ENCODE peak calls at places on chromosomes 5 and 9, in four cellular contexts. H is HFFc6; E is sigmoid colon; B is CD4-positive, alpha-beta T cell. F is an unnamed sample.

GRCh38 chr9:136665111-136665703 is 2.5 kb downstream of the EGFL7 start:
- DNase-seq in H (no peak), E (no peak), B (no peak), F (peak)

GRCh38 chr9:70340572-70340971 is 73.9 kb downstream of the KLF9 start:
- DNase-seq in H (peak), E (no peak), B (no peak), F (no peak)

GRCh38 chr5:129096382-129096991 is 1.9 kb downstream of the ISOC1 start:
- DNase-seq in H (no peak), E (no peak), B (no peak), F (no peak)

GRCh38 chr5:155728146-155728856 is 598.7 kb upstream of the SGCD start:
- DNase-seq in H (no peak), E (peak), B (no peak), F (peak)

GRCh38 chr9:113695901-113696300 is 180.2 kb upstream of the ZNF618 start:
- DNase-seq in H (peak), E (no peak), B (no peak), F (no peak)

GRCh38 chr5:84058561-84058960 is 326.1 kb downstream of the EDIL3 start:
- DNase-seq in H (no peak), E (no peak), B (no peak), F (no peak)

GRCh38 chr9:88661759-88662158 is 126.8 kb downstream of the NXNL2 start:
- DNase-seq in H (peak), E (no peak), B (no peak), F (no peak)

GRCh38 chr5:27217160-27217956 is 179.0 kb upstream of the CDH9 start:
- DNase-seq in H (no peak), E (no peak), B (no peak), F (no peak)

GRCh38 chr5:39759696-39760095 is 334.9 kb upstream of the DAB2 start:
- DNase-seq in H (no peak), E (no peak), B (no peak), F (no peak)

GRCh38 chr9:131800366-131800765 is 60.5 kb upstream of the RAPGEF1 start:
- DNase-seq in H (no peak), E (no peak), B (no peak), F (no peak)

GRCh38 chr9:136587145-136587943 is 41.5 kb upstream of the NOTCH1 start:
- DNase-seq in H (no peak), E (peak), B (no peak), F (no peak)

GRCh38 chr9:79809931-79810330 is 238.2 kb downstream of the TLE4 start:
- DNase-seq in H (peak), E (no peak), B (no peak), F (no peak)

GRCh38 chr5:87147441-87147840 is 120.2 kb upstream of the RASA1 start:
- DNase-seq in H (peak), E (no peak), B (no peak), F (no peak)

GRCh38 chr5:57432876-57433275 is 49.7 kb downstream of the ACTBL2 start:
- DNase-seq in H (no peak), E (no peak), B (no peak), F (no peak)

GRCh38 chr5:172766287-172767104 is 4.5 kb downstream of the DUSP1 start:
- DNase-seq in H (peak), E (peak), B (no peak), F (no peak)

GRCh38 chr5:168302785-168303184 is 11.3 kb downstream of the WWC1 start:
- DNase-seq in H (no peak), E (no peak), B (no peak), F (no peak)

GRCh38 chr9:121954477-121955175 is 138.5 kb downstream of the TTLL11 start:
- DNase-seq in H (no peak), E (peak), B (no peak), F (no peak)

GRCh38 chr9:123364241-123364824 is 8.3 kb downstream of the CRB2 start:
- DNase-seq in H (no peak), E (no peak), B (no peak), F (no peak)

GRCh38 chr5:98635631-98636030 is 137.8 kb upstream of the RGMB start:
- DNase-seq in H (no peak), E (no peak), B (no peak), F (no peak)

GRCh38 chr9:36748322-36748899 is 175.7 kb downstream of the MELK start:
- DNase-seq in H (peak), E (no peak), B (no peak), F (peak)

GRCh38 chr5:123099514-123100151 is 10.6 kb downstream of the PRDM6 start:
- DNase-seq in H (no peak), E (no peak), B (no peak), F (peak)

GRCh38 chr5:53934126-53934856 is 373.9 kb downstream of the NDUFS4 start:
- DNase-seq in H (peak), E (no peak), B (no peak), F (no peak)
- TF ChIP-seq CTCF in H (no peak), E (no peak), B (no peak), F (no peak)

DNA sequence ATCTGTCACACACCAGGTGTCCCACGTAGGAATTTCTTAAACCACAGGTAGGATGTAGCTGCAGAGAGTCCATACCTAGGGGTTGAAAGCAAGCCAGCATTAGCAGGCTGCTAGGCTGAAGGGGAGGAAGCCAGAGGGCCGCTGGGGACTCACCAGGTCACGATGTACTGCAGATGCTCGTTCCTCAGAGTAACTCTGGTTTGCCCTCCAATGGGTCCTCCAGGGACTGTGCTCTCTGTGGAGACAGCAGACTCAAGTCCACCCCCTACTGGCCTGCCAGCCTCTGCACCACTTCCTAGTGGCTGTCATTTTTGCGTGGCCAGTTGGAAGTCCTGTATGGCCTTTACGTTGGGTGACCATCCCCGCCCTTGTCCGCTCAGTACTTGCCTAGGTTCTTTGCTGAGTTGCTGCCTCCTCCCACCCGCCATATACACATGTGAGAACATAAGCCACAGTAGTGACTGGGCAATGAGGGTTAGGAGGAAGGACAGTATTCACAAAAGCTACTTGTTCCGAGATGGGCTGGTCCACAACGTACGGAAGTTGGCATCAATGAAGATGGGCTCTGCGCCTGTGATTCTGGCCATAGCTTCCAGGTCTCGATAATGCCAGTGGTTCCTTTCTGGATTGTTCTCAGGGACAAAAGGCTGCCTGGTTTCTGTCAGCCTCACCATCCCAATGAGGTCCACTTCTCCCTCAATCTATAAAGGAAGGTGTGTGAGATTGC is 4.1 kb downstream of the RPL7A start:
- DNase-seq in H (peak), E (no peak), B (no peak), F (peak)
- TF ChIP-seq CTCF in H (peak), E (no peak), B (peak), F (peak)

GRCh38 chr9:21395778-21396717 is 10.8 kb upstream of the IFNA2 start:
- DNase-seq in H (no peak), E (peak), B (peak), F (peak)

DNA sequence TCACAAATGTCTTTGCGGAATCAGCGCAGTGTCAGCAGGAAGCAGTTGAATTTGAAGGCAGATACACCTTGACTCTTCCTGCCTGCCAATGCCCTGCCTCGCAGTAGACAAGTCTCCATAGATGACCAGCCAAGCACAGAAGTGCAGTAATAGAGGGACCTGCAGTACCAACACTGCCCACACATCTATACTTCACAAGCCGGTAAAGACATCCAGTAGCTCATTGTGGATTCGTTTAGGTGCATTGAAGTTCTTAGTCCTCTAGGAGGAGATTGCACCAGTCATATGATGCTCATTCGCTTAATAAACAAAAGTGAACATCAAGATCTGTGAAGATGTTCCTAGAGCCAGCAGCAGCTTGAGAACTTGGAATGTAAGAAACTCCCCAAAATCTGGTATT is 7.1 kb upstream of the IFNA2 start:
- DNase-seq in H (peak), E (no peak), B (no peak), F (no peak)
- TF ChIP-seq CTCF in H (peak), E (no peak), B (no peak), F (no peak)

GRCh38 chr5:54785729-54786548 is 199.5 kb downstream of the ESM1 start:
- DNase-seq in H (no peak), E (peak), B (no peak), F (no peak)
- TF ChIP-seq CTCF in H (no peak), E (no peak), B (no peak), F (no peak)

GRCh38 chr5:67814569-67815311 is 400.8 kb upstream of the PIK3R1 start:
- DNase-seq in H (no peak), E (no peak), B (no peak), F (no peak)

GRCh38 chr5:67817652-67818051 is 397.9 kb upstream of the PIK3R1 start:
- DNase-seq in H (no peak), E (no peak), B (no peak), F (no peak)

GRCh38 chr5:67813879-67814539 is 401.5 kb upstream of the PIK3R1 start:
- DNase-seq in H (no peak), E (no peak), B (no peak), F (no peak)

GRCh38 chr5:67815455-67816391 is 399.8 kb upstream of the PIK3R1 start:
- DNase-seq in H (no peak), E (no peak), B (no peak), F (no peak)

GRCh38 chr5:67816456-67816855 is 399.1 kb upstream of the PIK3R1 start:
- DNase-seq in H (no peak), E (no peak), B (no peak), F (no peak)
- TF ChIP-seq CTCF in H (no peak), E (no peak), B (no peak), F (no peak)

DNA sequence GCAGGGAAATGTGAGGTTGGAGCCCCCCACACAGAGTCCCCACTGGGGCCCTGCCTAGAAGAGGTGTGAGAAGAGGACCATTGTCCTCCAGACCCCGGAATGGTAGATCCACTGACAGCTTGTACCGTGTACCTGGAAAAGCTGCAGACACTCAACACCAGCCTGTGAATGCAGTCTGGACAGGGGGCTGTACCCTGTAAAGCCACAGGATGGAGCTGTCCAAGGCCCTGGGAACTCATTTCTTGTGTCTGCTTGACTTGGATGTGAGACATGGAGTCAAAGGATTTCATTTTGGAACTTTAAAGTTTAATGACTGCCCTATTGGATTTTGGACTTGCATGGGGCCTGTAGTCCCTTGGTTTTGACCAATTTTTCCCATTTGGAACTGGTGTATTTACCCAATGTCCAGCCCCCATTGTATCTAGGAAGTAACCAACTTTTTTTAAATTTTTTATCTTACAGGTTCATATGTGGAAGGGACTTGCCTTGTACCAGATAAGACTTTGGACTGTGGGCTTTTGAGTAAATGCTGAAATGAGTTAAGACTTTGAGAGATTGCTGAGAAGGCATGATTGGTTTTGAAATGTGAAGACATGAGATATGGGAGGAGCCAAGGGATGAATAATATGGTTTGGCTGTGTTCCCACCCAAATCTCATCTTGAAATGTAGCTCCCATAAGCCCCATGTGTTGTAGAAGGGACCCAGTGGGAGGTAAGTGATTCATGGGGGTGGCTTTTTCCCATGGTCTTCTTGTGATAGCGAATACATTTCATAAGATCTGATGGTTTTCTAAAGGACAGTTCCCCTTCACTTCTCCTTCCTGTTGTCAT is 535.2 kb upstream of the MEF2C start:
- DNase-seq in H (no peak), E (peak), B (no peak), F (no peak)
- TF ChIP-seq CTCF in H (no peak), E (no peak), B (no peak), F (no peak)

GRCh38 chr5:64207978-64208377 is 42.3 kb downstream of the RNF180 start:
- DNase-seq in H (no peak), E (no peak), B (no peak), F (no peak)
- TF ChIP-seq CTCF in H (peak), E (peak), B (no peak), F (peak)

GRCh38 chr9:106976772-106977171 is 113.8 kb downstream of the ZNF462 start:
- DNase-seq in H (no peak), E (no peak), B (no peak), F (no peak)
- TF ChIP-seq CTCF in H (no peak), E (no peak), B (no peak), F (no peak)